ENCODE peak calls at places on chromosomes 16 and 17, in four cellular contexts. B is T-cell, T is uterus, D is H54. N is an unnamed sample.
A peak's percentile ranks its signal among the peaks of the same experiment; 100 is the strongest.

GRCh38 chr16:67208525-67208896 is 9.6 kb downstream of the ELMO3 start:
- DNase-seq in T (no peak), D (no peak), B (no peak), N (no peak)

GRCh38 chr16:83947642-83948234 is 5.3 kb upstream of the OSGIN1 start:
- DNase-seq in T (no peak), B (no peak), D (no peak), N (no peak)

GRCh38 chr16:9279661-9280060 is 188.2 kb downstream of the HAPSTR1 start:
- DNase-seq in B (no peak), T (no peak), D (no peak), N (no peak)

GRCh38 chr17:67519801-67520251 is 142.7 kb downstream of the PITPNC1 start:
- DNase-seq in D (no peak), T (no peak), B (no peak), N (no peak)

GRCh38 chr17:31572341-31572740 is 180.9 kb downstream of the RAB11FIP4 start:
- DNase-seq in B (no peak), T (no peak), D (no peak), N (no peak)

GRCh38 chr17:76585048-76585648 is 512 bp downstream of the ST6GALNAC2 start:
- DNase-seq in D (no peak), B (no peak), T (no peak), N (peak; percentile 75)

GRCh38 chr16:6377956-6378355 is 954.7 kb upstream of the RBFOX1 start:
- DNase-seq in T (no peak), D (no peak), B (no peak), N (no peak)

GRCh38 chr16:56970934-56971767 is 9.4 kb downstream of the CETP start:
- DNase-seq in B (no peak), T (no peak), D (no peak), N (no peak)

GRCh38 chr17:67974598-67975066 is 21.6 kb downstream of the C17orf58 start:
- DNase-seq in T (no peak), D (no peak), B (no peak), N (no peak)

GRCh38 chr16:35746281-35746962 is 2287.0 kb downstream of the TP53TG3F start:
- DNase-seq in B (no peak), D (no peak), T (no peak), N (no peak)

GRCh38 chr17:56742601-56743000 is 91.1 kb downstream of the C17orf67 start:
- DNase-seq in T (no peak), D (no peak), B (no peak), N (no peak)

GRCh38 chr16:14284930-14285541 is 213.9 kb downstream of the MRTFB start:
- DNase-seq in B (no peak), T (no peak), D (peak; percentile 44), N (peak; percentile 84)

GRCh38 chr17:56313201-56313600 is 159.9 kb downstream of the ANKFN1 start:
- DNase-seq in T (no peak), B (no peak), D (no peak), N (no peak)

GRCh38 chr16:30786115-30786935 is 680 bp downstream of the ZNF629 start:
- DNase-seq in T (no peak), D (peak; percentile 91), B (no peak), N (no peak)

GRCh38 chr17:4474093-4474492 is 24.6 kb upstream of the SPNS2 start:
- DNase-seq in B (no peak), T (no peak), D (no peak), N (no peak)

GRCh38 chr16:76819517-76819916 is 371.5 kb upstream of the MON1B start:
- DNase-seq in B (no peak), T (no peak), D (no peak), N (no peak)

GRCh38 chr17:64147110-64148016 is 17.4 kb upstream of the ERN1 start:
- DNase-seq in D (no peak), B (no peak), T (no peak), N (no peak)

GRCh38 chr16:80346160-80346632 is 194.6 kb upstream of the DYNLRB2 start:
- DNase-seq in T (no peak), B (no peak), D (no peak), N (no peak)

GRCh38 chr17:55144518-55144917 is 120.2 kb upstream of the HLF start:
- DNase-seq in T (no peak), D (no peak), B (no peak), N (no peak)

GRCh38 chr16:11597737-11598136 is 11.0 kb upstream of the LITAF start:
- DNase-seq in T (no peak), B (no peak), D (no peak), N (no peak)

GRCh38 chr17:31216053-31216751 is 80.8 kb downstream of the OMG start:
- DNase-seq in D (no peak), B (no peak), T (peak; percentile 30), N (no peak)

GRCh38 chr16:57653936-57654335 is 14.2 kb upstream of the ADGRG3 start:
- DNase-seq in B (no peak), D (no peak), T (peak; percentile 42), N (peak; percentile 71)

GRCh38 chr16:84282533-84282932 is 12.1 kb upstream of the WFDC1 start:
- DNase-seq in D (no peak), B (no peak), T (no peak), N (no peak)

GRCh38 chr16:1771072-1771863 is at the start of gene NME3:
- DNase-seq in D (no peak), B (peak; percentile 63), T (peak; percentile 59), N (peak; percentile 93)

N was measured in Right ventricle myocardium inferior.